ENCODE peak calls at places on chromosomes 16 and 17, in four cellular contexts. One of them, this sample, is unnamed.

GRCh38 chr17:55587608-55588139 is 76.4 kb upstream of the SMIM36 start:
- DNase-seq in AG10803: peak; percentile 61
- DNase-seq in SHP77: no peak
- DNase-seq in ascending aorta: no peak
- DNase-seq in this sample: no peak

GRCh38 chr16:87706278-87707000 is 59.3 kb downstream of the KLHDC4 start:
- DNase-seq in ascending aorta: no peak
- DNase-seq in SHP77: peak; percentile 99
- DNase-seq in AG10803: no peak
- DNase-seq in this sample: no peak

GRCh38 chr17:71656987-71657858 is 463.6 kb upstream of the SOX9 start:
- DNase-seq in SHP77: no peak
- DNase-seq in AG10803: no peak
- DNase-seq in ascending aorta: no peak
- DNase-seq in this sample: no peak

GRCh38 chr16:1019934-1020305 is 38.4 kb downstream of the SOX8 start:
- DNase-seq in ascending aorta: no peak
- DNase-seq in SHP77: no peak
- DNase-seq in AG10803: no peak
- DNase-seq in this sample: no peak

GRCh38 chr16:23682181-23682580 is 3.5 kb downstream of the PLK1 start:
- DNase-seq in AG10803: peak; percentile 53
- DNase-seq in SHP77: no peak
- DNase-seq in ascending aorta: no peak
- DNase-seq in this sample: no peak

GRCh38 chr17:50285941-50286340 is 11.7 kb downstream of the TMEM92 start:
- DNase-seq in ascending aorta: no peak
- DNase-seq in AG10803: no peak
- DNase-seq in SHP77: no peak
- DNase-seq in this sample: no peak

GRCh38 chr17:79322216-79323123 is 247.8 kb downstream of the ENGASE start:
- DNase-seq in ascending aorta: no peak
- DNase-seq in SHP77: no peak
- DNase-seq in AG10803: no peak
- DNase-seq in this sample: no peak

GRCh38 chr17:41710472-41711090 is 1.6 kb upstream of the GAST start:
- DNase-seq in AG10803: peak; percentile 67
- DNase-seq in SHP77: peak; percentile 46
- DNase-seq in ascending aorta: no peak
- DNase-seq in this sample: no peak

GRCh38 chr17:71327376-71328059 is 793.3 kb upstream of the SOX9 start:
- DNase-seq in AG10803: peak; percentile 70
- DNase-seq in SHP77: no peak
- DNase-seq in ascending aorta: no peak
- DNase-seq in this sample: no peak

GRCh38 chr17:6611231-6611630 is 29.3 kb downstream of the KIAA0753 start:
- DNase-seq in AG10803: no peak
- DNase-seq in SHP77: no peak
- DNase-seq in ascending aorta: no peak
- DNase-seq in this sample: no peak

GRCh38 chr17:82789051-82789592 is 37.3 kb downstream of the TBCD start:
- DNase-seq in SHP77: no peak
- DNase-seq in ascending aorta: no peak
- DNase-seq in AG10803: no peak
- DNase-seq in this sample: no peak

GRCh38 chr16:28308794-28309535 is 16.6 kb downstream of the SBK1 start:
- DNase-seq in SHP77: no peak
- DNase-seq in AG10803: no peak
- DNase-seq in ascending aorta: no peak
- DNase-seq in this sample: no peak

GRCh38 chr16:50234771-50235556 is 31.4 kb upstream of the ADCY7 start:
- DNase-seq in SHP77: no peak
- DNase-seq in AG10803: peak; percentile 70
- DNase-seq in ascending aorta: no peak
- DNase-seq in this sample: no peak

GRCh38 chr17:58324409-58325288 is 3.9 kb downstream of the TSPOAP1 start:
- DNase-seq in AG10803: peak; percentile 59
- DNase-seq in SHP77: no peak
- DNase-seq in ascending aorta: no peak
- DNase-seq in this sample: no peak

GRCh38 chr17:80146121-80147034 is 550 bp downstream of the EIF4A3 start:
- DNase-seq in SHP77: no peak
- DNase-seq in AG10803: peak; percentile 24
- DNase-seq in ascending aorta: peak; percentile 73
- DNase-seq in this sample: no peak

GRCh38 chr16:84471316-84471715 is 33.1 kb downstream of the MEAK7 start:
- DNase-seq in SHP77: no peak
- DNase-seq in AG10803: no peak
- DNase-seq in ascending aorta: no peak
- DNase-seq in this sample: no peak

GRCh38 chr16:52592216-52592592 is 45.3 kb upstream of the TOX3 start:
- DNase-seq in ascending aorta: no peak
- DNase-seq in SHP77: no peak
- DNase-seq in AG10803: no peak
- DNase-seq in this sample: no peak

GRCh38 chr16:30349695-30350094 is 5.4 kb downstream of the CD2BP2 start:
- DNase-seq in ascending aorta: peak; percentile 27
- DNase-seq in SHP77: no peak
- DNase-seq in AG10803: no peak
- DNase-seq in this sample: no peak

GRCh38 chr17:8326591-8327583 is 12.8 kb upstream of the ODF4 start:
- DNase-seq in AG10803: peak; percentile 23
- DNase-seq in ascending aorta: no peak
- DNase-seq in SHP77: no peak
- DNase-seq in this sample: no peak

GRCh38 chr16:34054137-34054536 is 594.7 kb downstream of the TP53TG3F start:
- DNase-seq in SHP77: no peak
- DNase-seq in AG10803: no peak
- DNase-seq in ascending aorta: no peak
- DNase-seq in this sample: no peak

GRCh38 chr17:14715531-14715930 is 414.6 kb downstream of the HS3ST3B1 start:
- DNase-seq in AG10803: no peak
- DNase-seq in ascending aorta: no peak
- DNase-seq in SHP77: no peak
- DNase-seq in this sample: no peak

GRCh38 chr16:27408602-27409031 is 6.6 kb downstream of the IL21R start:
- DNase-seq in ascending aorta: no peak
- DNase-seq in SHP77: no peak
- DNase-seq in AG10803: peak; percentile 13
- DNase-seq in this sample: no peak

GRCh38 chr17:13525876-13526275 is 75.9 kb downstream of the HS3ST3A1 start:
- DNase-seq in SHP77: no peak
- DNase-seq in ascending aorta: no peak
- DNase-seq in AG10803: no peak
- DNase-seq in this sample: no peak

GRCh38 chr17:50482110-50482509 is 3.5 kb downstream of the RSAD1 start:
- DNase-seq in ascending aorta: peak; percentile 62
- DNase-seq in SHP77: peak; percentile 39
- DNase-seq in AG10803: no peak
- DNase-seq in this sample: no peak

GRCh38 chr17:45867702-45868101 is 23.0 kb downstream of the SPPL2C start:
- DNase-seq in SHP77: no peak
- DNase-seq in ascending aorta: no peak
- DNase-seq in AG10803: no peak
- DNase-seq in this sample: no peak

GRCh38 chr16:7405166-7405565 is 72.5 kb downstream of the RBFOX1 start:
- DNase-seq in ascending aorta: no peak
- DNase-seq in SHP77: peak; percentile 69
- DNase-seq in AG10803: peak; percentile 4
- DNase-seq in this sample: no peak

GRCh38 chr16:14436410-14436955 is 193.6 kb downstream of the PARN start:
- DNase-seq in AG10803: no peak
- DNase-seq in SHP77: peak; percentile 4
- DNase-seq in ascending aorta: no peak
- DNase-seq in this sample: no peak

GRCh38 chr17:44655983-44656700 is at the start of gene MEIOC:
- DNase-seq in SHP77: no peak
- DNase-seq in ascending aorta: no peak
- DNase-seq in AG10803: no peak
- DNase-seq in this sample: no peak

GRCh38 chr16:59905628-59906027 is 1171.5 kb upstream of the GOT2 start:
- DNase-seq in AG10803: peak; percentile 34
- DNase-seq in SHP77: no peak
- DNase-seq in ascending aorta: no peak
- DNase-seq in this sample: no peak

GRCh38 chr17:28978016-28978415 is 26.7 kb upstream of the PHF12 start:
- DNase-seq in SHP77: no peak
- DNase-seq in AG10803: no peak
- DNase-seq in ascending aorta: no peak
- DNase-seq in this sample: no peak

GRCh38 chr17:79006001-79006400 is 3.6 kb downstream of the CANT1 start:
- DNase-seq in SHP77: no peak
- DNase-seq in ascending aorta: peak; percentile 61
- DNase-seq in AG10803: no peak
- DNase-seq in this sample: no peak

GRCh38 chr16:83403751-83404150 is 404.0 kb upstream of the HSBP1 start:
- DNase-seq in ascending aorta: no peak
- DNase-seq in SHP77: no peak
- DNase-seq in AG10803: peak; percentile 82
- DNase-seq in this sample: no peak

GRCh38 chr17:79027274-79027924 is 3.4 kb downstream of the C1QTNF1 start:
- DNase-seq in SHP77: no peak
- DNase-seq in ascending aorta: peak; percentile 66
- DNase-seq in AG10803: no peak
- DNase-seq in this sample: no peak

GRCh38 chr17:45986056-45986455 is 13.0 kb upstream of the STH start:
- DNase-seq in ascending aorta: no peak
- DNase-seq in SHP77: no peak
- DNase-seq in AG10803: no peak
- DNase-seq in this sample: no peak

GRCh38 chr16:24589997-24590396 is 50.6 kb downstream of the RBBP6 start:
- DNase-seq in ascending aorta: no peak
- DNase-seq in AG10803: no peak
- DNase-seq in SHP77: no peak
- DNase-seq in this sample: no peak

GRCh38 chr16:67901734-67902133 is 8.7 kb downstream of the PSKH1 start:
- DNase-seq in ascending aorta: no peak
- DNase-seq in SHP77: no peak
- DNase-seq in AG10803: no peak
- DNase-seq in this sample: no peak

GRCh38 chr16:56518435-56518834 is 1.4 kb downstream of the BBS2 start:
- DNase-seq in AG10803: peak; percentile 20
- DNase-seq in ascending aorta: no peak
- DNase-seq in SHP77: no peak
- DNase-seq in this sample: no peak

GRCh38 chr16:17313085-17313611 is 157.6 kb downstream of the XYLT1 start:
- DNase-seq in ascending aorta: no peak
- DNase-seq in AG10803: peak; percentile 92
- DNase-seq in SHP77: no peak
- DNase-seq in this sample: no peak

GRCh38 chr17:16974569-16975265 is 2.8 kb upstream of the TNFRSF13B start:
- DNase-seq in SHP77: no peak
- DNase-seq in AG10803: no peak
- DNase-seq in ascending aorta: no peak
- DNase-seq in this sample: no peak

This sample was measured in T-helper 22 cell.